ENCODE peak calls at places on chromosomes 3 and 15, in ten cellular contexts. One of them, this sample, is unnamed.

GRCh38 chr3:171508206-171508605 is 48.0 kb upstream of the TNIK start:
- DNase-seq in sigmoid colon: no peak
- DNase-seq in MCF 10A: no peak
- DNase-seq in fibroblast of lung: no peak
- DNase-seq in activated CD4-positive, alpha-beta T cell treated with anti-CD3 and anti-CD28 coated beads, Interleukin-2, amount 10 ng/mL, durations not matched to agents 7 days and 5 days: no peak
- DNase-seq in NCI-H1105: no peak
- DNase-seq in psoas muscle: no peak
- DNase-seq in stimulated activated CD4-positive, alpha-beta T cell treated with anti-CD3 and anti-CD28 coated beads, Interleukin-4, amount 100 ng/mL, for 1 hour: no peak
- DNase-seq in heart left ventricle: no peak
- DNase-seq in AG08395: no peak
- DNase-seq in this sample: no peak

GRCh38 chr3:179148446-179149238 is 485 bp downstream of the PIK3CA start:
- DNase-seq in sigmoid colon: peak; percentile 69
- DNase-seq in MCF 10A: peak; percentile 64
- DNase-seq in psoas muscle: peak; percentile 78
- DNase-seq in AG08395: peak; percentile 21
- DNase-seq in heart left ventricle: peak; percentile 49
- DNase-seq in stimulated activated CD4-positive, alpha-beta T cell treated with anti-CD3 and anti-CD28 coated beads, Interleukin-4, amount 100 ng/mL, for 1 hour: peak; percentile 61
- DNase-seq in NCI-H1105: peak; percentile 76
- DNase-seq in activated CD4-positive, alpha-beta T cell treated with anti-CD3 and anti-CD28 coated beads, Interleukin-2, amount 10 ng/mL, durations not matched to agents 7 days and 5 days: peak; percentile 70
- DNase-seq in fibroblast of lung: peak; percentile 37
- DNase-seq in this sample: peak; percentile 63

GRCh38 chr3:12796171-12797123 is at the start of gene CAND2:
- DNase-seq in sigmoid colon: peak; percentile 88
- DNase-seq in fibroblast of lung: peak; percentile 51
- DNase-seq in psoas muscle: peak; percentile 90
- DNase-seq in heart left ventricle: peak; percentile 78
- DNase-seq in stimulated activated CD4-positive, alpha-beta T cell treated with anti-CD3 and anti-CD28 coated beads, Interleukin-4, amount 100 ng/mL, for 1 hour: peak; percentile 53
- DNase-seq in NCI-H1105: peak; percentile 37
- DNase-seq in MCF 10A: no peak
- DNase-seq in AG08395: peak; percentile 34
- DNase-seq in activated CD4-positive, alpha-beta T cell treated with anti-CD3 and anti-CD28 coated beads, Interleukin-2, amount 10 ng/mL, durations not matched to agents 7 days and 5 days: peak; percentile 24
- DNase-seq in this sample: peak; percentile 49

GRCh38 chr15:47339800-47340575 is 377.3 kb upstream of the SEMA6D start:
- DNase-seq in fibroblast of lung: no peak
- DNase-seq in psoas muscle: no peak
- DNase-seq in AG08395: peak; percentile 21
- DNase-seq in sigmoid colon: no peak
- DNase-seq in activated CD4-positive, alpha-beta T cell treated with anti-CD3 and anti-CD28 coated beads, Interleukin-2, amount 10 ng/mL, durations not matched to agents 7 days and 5 days: no peak
- DNase-seq in MCF 10A: no peak
- DNase-seq in NCI-H1105: no peak
- DNase-seq in heart left ventricle: no peak
- DNase-seq in stimulated activated CD4-positive, alpha-beta T cell treated with anti-CD3 and anti-CD28 coated beads, Interleukin-4, amount 100 ng/mL, for 1 hour: no peak
- DNase-seq in this sample: no peak

GRCh38 chr3:47824541-47825473 is 21.9 kb downstream of the DHX30 start:
- DNase-seq in stimulated activated CD4-positive, alpha-beta T cell treated with anti-CD3 and anti-CD28 coated beads, Interleukin-4, amount 100 ng/mL, for 1 hour: peak; percentile 79
- DNase-seq in AG08395: peak; percentile 97
- DNase-seq in heart left ventricle: peak; percentile 75
- DNase-seq in NCI-H1105: peak; percentile 51
- DNase-seq in fibroblast of lung: peak; percentile 85
- DNase-seq in sigmoid colon: peak; percentile 85
- DNase-seq in activated CD4-positive, alpha-beta T cell treated with anti-CD3 and anti-CD28 coated beads, Interleukin-2, amount 10 ng/mL, durations not matched to agents 7 days and 5 days: peak; percentile 74
- DNase-seq in psoas muscle: peak; percentile 89
- DNase-seq in MCF 10A: peak; percentile 83
- DNase-seq in this sample: peak; percentile 89

GRCh38 chr15:78033864-78034263 is 43.6 kb downstream of the TBC1D2B start:
- DNase-seq in MCF 10A: no peak
- DNase-seq in heart left ventricle: no peak
- DNase-seq in psoas muscle: no peak
- DNase-seq in AG08395: no peak
- DNase-seq in fibroblast of lung: peak; percentile 46
- DNase-seq in sigmoid colon: no peak
- DNase-seq in NCI-H1105: peak; percentile 42
- DNase-seq in stimulated activated CD4-positive, alpha-beta T cell treated with anti-CD3 and anti-CD28 coated beads, Interleukin-4, amount 100 ng/mL, for 1 hour: no peak
- DNase-seq in activated CD4-positive, alpha-beta T cell treated with anti-CD3 and anti-CD28 coated beads, Interleukin-2, amount 10 ng/mL, durations not matched to agents 7 days and 5 days: peak; percentile 50
- DNase-seq in this sample: peak; percentile 13

GRCh38 chr15:39918688-39919385 is 1.2 kb downstream of the GPR176 start:
- DNase-seq in heart left ventricle: no peak
- DNase-seq in activated CD4-positive, alpha-beta T cell treated with anti-CD3 and anti-CD28 coated beads, Interleukin-2, amount 10 ng/mL, durations not matched to agents 7 days and 5 days: no peak
- DNase-seq in fibroblast of lung: peak; percentile 72
- DNase-seq in stimulated activated CD4-positive, alpha-beta T cell treated with anti-CD3 and anti-CD28 coated beads, Interleukin-4, amount 100 ng/mL, for 1 hour: no peak
- DNase-seq in AG08395: peak; percentile 76
- DNase-seq in NCI-H1105: no peak
- DNase-seq in MCF 10A: peak; percentile 26
- DNase-seq in psoas muscle: no peak
- DNase-seq in sigmoid colon: no peak
- DNase-seq in this sample: peak; percentile 58

GRCh38 chr3:147906275-147906674 is 497.1 kb downstream of the ZIC1 start:
- DNase-seq in fibroblast of lung: peak; percentile 59
- DNase-seq in AG08395: no peak
- DNase-seq in MCF 10A: peak; percentile 9
- DNase-seq in psoas muscle: no peak
- DNase-seq in sigmoid colon: no peak
- DNase-seq in heart left ventricle: no peak
- DNase-seq in NCI-H1105: no peak
- DNase-seq in activated CD4-positive, alpha-beta T cell treated with anti-CD3 and anti-CD28 coated beads, Interleukin-2, amount 10 ng/mL, durations not matched to agents 7 days and 5 days: no peak
- DNase-seq in stimulated activated CD4-positive, alpha-beta T cell treated with anti-CD3 and anti-CD28 coated beads, Interleukin-4, amount 100 ng/mL, for 1 hour: no peak
- DNase-seq in this sample: no peak

GRCh38 chr15:51388726-51389125 is 47.3 kb downstream of the GLDN start:
- DNase-seq in NCI-H1105: no peak
- DNase-seq in AG08395: no peak
- DNase-seq in heart left ventricle: no peak
- DNase-seq in psoas muscle: no peak
- DNase-seq in fibroblast of lung: no peak
- DNase-seq in sigmoid colon: no peak
- DNase-seq in activated CD4-positive, alpha-beta T cell treated with anti-CD3 and anti-CD28 coated beads, Interleukin-2, amount 10 ng/mL, durations not matched to agents 7 days and 5 days: no peak
- DNase-seq in MCF 10A: no peak
- DNase-seq in stimulated activated CD4-positive, alpha-beta T cell treated with anti-CD3 and anti-CD28 coated beads, Interleukin-4, amount 100 ng/mL, for 1 hour: no peak
- DNase-seq in this sample: no peak

GRCh38 chr3:184685646-184686045 is 26.2 kb downstream of the MAGEF1 start:
- DNase-seq in MCF 10A: no peak
- DNase-seq in NCI-H1105: no peak
- DNase-seq in sigmoid colon: no peak
- DNase-seq in heart left ventricle: no peak
- DNase-seq in activated CD4-positive, alpha-beta T cell treated with anti-CD3 and anti-CD28 coated beads, Interleukin-2, amount 10 ng/mL, durations not matched to agents 7 days and 5 days: no peak
- DNase-seq in AG08395: no peak
- DNase-seq in psoas muscle: no peak
- DNase-seq in stimulated activated CD4-positive, alpha-beta T cell treated with anti-CD3 and anti-CD28 coated beads, Interleukin-4, amount 100 ng/mL, for 1 hour: no peak
- DNase-seq in fibroblast of lung: no peak
- DNase-seq in this sample: no peak

GRCh38 chr3:38649500-38650247 is at the start of gene SCN5A:
- DNase-seq in heart left ventricle: peak; percentile 57
- DNase-seq in MCF 10A: peak; percentile 30
- DNase-seq in AG08395: peak; percentile 60
- DNase-seq in psoas muscle: peak; percentile 59
- DNase-seq in activated CD4-positive, alpha-beta T cell treated with anti-CD3 and anti-CD28 coated beads, Interleukin-2, amount 10 ng/mL, durations not matched to agents 7 days and 5 days: peak; percentile 48
- DNase-seq in fibroblast of lung: peak; percentile 16
- DNase-seq in NCI-H1105: peak; percentile 15
- DNase-seq in sigmoid colon: peak; percentile 63
- DNase-seq in stimulated activated CD4-positive, alpha-beta T cell treated with anti-CD3 and anti-CD28 coated beads, Interleukin-4, amount 100 ng/mL, for 1 hour: peak; percentile 61
- DNase-seq in this sample: peak; percentile 53

GRCh38 chr3:46501702-46502101 is 3.9 kb downstream of the RTP3 start:
- DNase-seq in activated CD4-positive, alpha-beta T cell treated with anti-CD3 and anti-CD28 coated beads, Interleukin-2, amount 10 ng/mL, durations not matched to agents 7 days and 5 days: no peak
- DNase-seq in psoas muscle: no peak
- DNase-seq in AG08395: peak; percentile 46
- DNase-seq in MCF 10A: no peak
- DNase-seq in stimulated activated CD4-positive, alpha-beta T cell treated with anti-CD3 and anti-CD28 coated beads, Interleukin-4, amount 100 ng/mL, for 1 hour: no peak
- DNase-seq in fibroblast of lung: no peak
- DNase-seq in sigmoid colon: no peak
- DNase-seq in NCI-H1105: no peak
- DNase-seq in heart left ventricle: no peak
- DNase-seq in this sample: no peak

GRCh38 chr3:44914936-44915335 is 40.5 kb downstream of the TGM4 start:
- DNase-seq in AG08395: peak; percentile 41
- DNase-seq in activated CD4-positive, alpha-beta T cell treated with anti-CD3 and anti-CD28 coated beads, Interleukin-2, amount 10 ng/mL, durations not matched to agents 7 days and 5 days: no peak
- DNase-seq in MCF 10A: peak; percentile 44
- DNase-seq in fibroblast of lung: no peak
- DNase-seq in NCI-H1105: no peak
- DNase-seq in psoas muscle: no peak
- DNase-seq in stimulated activated CD4-positive, alpha-beta T cell treated with anti-CD3 and anti-CD28 coated beads, Interleukin-4, amount 100 ng/mL, for 1 hour: no peak
- DNase-seq in heart left ventricle: no peak
- DNase-seq in sigmoid colon: no peak
- DNase-seq in this sample: no peak

GRCh38 chr3:115062412-115062956 is 84.6 kb downstream of the ZBTB20 start:
- DNase-seq in sigmoid colon: no peak
- DNase-seq in activated CD4-positive, alpha-beta T cell treated with anti-CD3 and anti-CD28 coated beads, Interleukin-2, amount 10 ng/mL, durations not matched to agents 7 days and 5 days: no peak
- DNase-seq in NCI-H1105: no peak
- DNase-seq in fibroblast of lung: peak; percentile 18
- DNase-seq in heart left ventricle: no peak
- DNase-seq in MCF 10A: no peak
- DNase-seq in AG08395: peak; percentile 68
- DNase-seq in psoas muscle: no peak
- DNase-seq in stimulated activated CD4-positive, alpha-beta T cell treated with anti-CD3 and anti-CD28 coated beads, Interleukin-4, amount 100 ng/mL, for 1 hour: no peak
- DNase-seq in this sample: peak; percentile 15

GRCh38 chr3:2392981-2393380 is 294.3 kb downstream of the CNTN4 start:
- DNase-seq in NCI-H1105: no peak
- DNase-seq in psoas muscle: no peak
- DNase-seq in AG08395: no peak
- DNase-seq in fibroblast of lung: no peak
- DNase-seq in stimulated activated CD4-positive, alpha-beta T cell treated with anti-CD3 and anti-CD28 coated beads, Interleukin-4, amount 100 ng/mL, for 1 hour: no peak
- DNase-seq in sigmoid colon: no peak
- DNase-seq in MCF 10A: no peak
- DNase-seq in heart left ventricle: no peak
- DNase-seq in activated CD4-positive, alpha-beta T cell treated with anti-CD3 and anti-CD28 coated beads, Interleukin-2, amount 10 ng/mL, durations not matched to agents 7 days and 5 days: no peak
- DNase-seq in this sample: no peak

GRCh38 chr3:61809879-61810278 is 248.5 kb downstream of the PTPRG start:
- DNase-seq in activated CD4-positive, alpha-beta T cell treated with anti-CD3 and anti-CD28 coated beads, Interleukin-2, amount 10 ng/mL, durations not matched to agents 7 days and 5 days: no peak
- DNase-seq in psoas muscle: peak; percentile 66
- DNase-seq in heart left ventricle: peak; percentile 79
- DNase-seq in MCF 10A: no peak
- DNase-seq in sigmoid colon: peak; percentile 75
- DNase-seq in NCI-H1105: peak; percentile 33
- DNase-seq in AG08395: no peak
- DNase-seq in stimulated activated CD4-positive, alpha-beta T cell treated with anti-CD3 and anti-CD28 coated beads, Interleukin-4, amount 100 ng/mL, for 1 hour: no peak
- DNase-seq in fibroblast of lung: peak; percentile 37
- DNase-seq in this sample: no peak

GRCh38 chr3:31106204-31106603 is 211.7 kb upstream of the GADL1 start:
- DNase-seq in fibroblast of lung: peak; percentile 59
- DNase-seq in stimulated activated CD4-positive, alpha-beta T cell treated with anti-CD3 and anti-CD28 coated beads, Interleukin-4, amount 100 ng/mL, for 1 hour: no peak
- DNase-seq in activated CD4-positive, alpha-beta T cell treated with anti-CD3 and anti-CD28 coated beads, Interleukin-2, amount 10 ng/mL, durations not matched to agents 7 days and 5 days: no peak
- DNase-seq in NCI-H1105: no peak
- DNase-seq in heart left ventricle: no peak
- DNase-seq in psoas muscle: no peak
- DNase-seq in AG08395: peak; percentile 75
- DNase-seq in sigmoid colon: no peak
- DNase-seq in MCF 10A: peak; percentile 98
- DNase-seq in this sample: no peak

GRCh38 chr3:122921791-122922651 is 105.5 kb downstream of the SEMA5B start:
- DNase-seq in activated CD4-positive, alpha-beta T cell treated with anti-CD3 and anti-CD28 coated beads, Interleukin-2, amount 10 ng/mL, durations not matched to agents 7 days and 5 days: peak; percentile 32
- DNase-seq in fibroblast of lung: no peak
- DNase-seq in sigmoid colon: peak; percentile 62
- DNase-seq in NCI-H1105: peak; percentile 77
- DNase-seq in MCF 10A: no peak
- DNase-seq in heart left ventricle: no peak
- DNase-seq in psoas muscle: no peak
- DNase-seq in AG08395: no peak
- DNase-seq in stimulated activated CD4-positive, alpha-beta T cell treated with anti-CD3 and anti-CD28 coated beads, Interleukin-4, amount 100 ng/mL, for 1 hour: peak; percentile 21
- DNase-seq in this sample: no peak

GRCh38 chr3:182795383-182795782 is 2.1 kb downstream of the ATP11B start:
- DNase-seq in fibroblast of lung: no peak
- DNase-seq in psoas muscle: no peak
- DNase-seq in stimulated activated CD4-positive, alpha-beta T cell treated with anti-CD3 and anti-CD28 coated beads, Interleukin-4, amount 100 ng/mL, for 1 hour: no peak
- DNase-seq in activated CD4-positive, alpha-beta T cell treated with anti-CD3 and anti-CD28 coated beads, Interleukin-2, amount 10 ng/mL, durations not matched to agents 7 days and 5 days: peak; percentile 72
- DNase-seq in AG08395: no peak
- DNase-seq in heart left ventricle: no peak
- DNase-seq in MCF 10A: peak; percentile 41
- DNase-seq in sigmoid colon: no peak
- DNase-seq in NCI-H1105: no peak
- DNase-seq in this sample: peak; percentile 51

GRCh38 chr15:68789041-68789920 is 31.4 kb downstream of the ANP32A start:
- DNase-seq in fibroblast of lung: no peak
- DNase-seq in MCF 10A: no peak
- DNase-seq in activated CD4-positive, alpha-beta T cell treated with anti-CD3 and anti-CD28 coated beads, Interleukin-2, amount 10 ng/mL, durations not matched to agents 7 days and 5 days: no peak
- DNase-seq in heart left ventricle: no peak
- DNase-seq in AG08395: no peak
- DNase-seq in psoas muscle: no peak
- DNase-seq in sigmoid colon: no peak
- DNase-seq in NCI-H1105: no peak
- DNase-seq in stimulated activated CD4-positive, alpha-beta T cell treated with anti-CD3 and anti-CD28 coated beads, Interleukin-4, amount 100 ng/mL, for 1 hour: no peak
- DNase-seq in this sample: no peak

GRCh38 chr3:163056874-163057497 is 1560.4 kb downstream of the OTOL1 start:
- DNase-seq in activated CD4-positive, alpha-beta T cell treated with anti-CD3 and anti-CD28 coated beads, Interleukin-2, amount 10 ng/mL, durations not matched to agents 7 days and 5 days: peak; percentile 48
- DNase-seq in sigmoid colon: no peak
- DNase-seq in psoas muscle: no peak
- DNase-seq in heart left ventricle: no peak
- DNase-seq in MCF 10A: peak; percentile 70
- DNase-seq in AG08395: peak; percentile 41
- DNase-seq in NCI-H1105: peak; percentile 32
- DNase-seq in stimulated activated CD4-positive, alpha-beta T cell treated with anti-CD3 and anti-CD28 coated beads, Interleukin-4, amount 100 ng/mL, for 1 hour: no peak
- DNase-seq in fibroblast of lung: peak; percentile 59
- DNase-seq in this sample: peak; percentile 39

GRCh38 chr3:80232760-80233159 is 465.0 kb upstream of the ROBO1 start:
- DNase-seq in activated CD4-positive, alpha-beta T cell treated with anti-CD3 and anti-CD28 coated beads, Interleukin-2, amount 10 ng/mL, durations not matched to agents 7 days and 5 days: no peak
- DNase-seq in stimulated activated CD4-positive, alpha-beta T cell treated with anti-CD3 and anti-CD28 coated beads, Interleukin-4, amount 100 ng/mL, for 1 hour: no peak
- DNase-seq in fibroblast of lung: peak; percentile 93
- DNase-seq in NCI-H1105: no peak
- DNase-seq in heart left ventricle: no peak
- DNase-seq in AG08395: no peak
- DNase-seq in sigmoid colon: no peak
- DNase-seq in psoas muscle: no peak
- DNase-seq in MCF 10A: peak; percentile 80
- DNase-seq in this sample: peak; percentile 64

GRCh38 chr15:99211926-99212325 is 37.5 kb downstream of the TTC23 start:
- DNase-seq in MCF 10A: no peak
- DNase-seq in stimulated activated CD4-positive, alpha-beta T cell treated with anti-CD3 and anti-CD28 coated beads, Interleukin-4, amount 100 ng/mL, for 1 hour: no peak
- DNase-seq in psoas muscle: no peak
- DNase-seq in fibroblast of lung: peak; percentile 32
- DNase-seq in activated CD4-positive, alpha-beta T cell treated with anti-CD3 and anti-CD28 coated beads, Interleukin-2, amount 10 ng/mL, durations not matched to agents 7 days and 5 days: no peak
- DNase-seq in sigmoid colon: no peak
- DNase-seq in heart left ventricle: no peak
- DNase-seq in AG08395: peak; percentile 8
- DNase-seq in NCI-H1105: no peak
- DNase-seq in this sample: peak; percentile 2

GRCh38 chr3:162367443-162368132 is 871.0 kb downstream of the OTOL1 start:
- DNase-seq in AG08395: no peak
- DNase-seq in NCI-H1105: peak; percentile 55
- DNase-seq in fibroblast of lung: peak; percentile 82
- DNase-seq in psoas muscle: no peak
- DNase-seq in sigmoid colon: no peak
- DNase-seq in stimulated activated CD4-positive, alpha-beta T cell treated with anti-CD3 and anti-CD28 coated beads, Interleukin-4, amount 100 ng/mL, for 1 hour: no peak
- DNase-seq in heart left ventricle: no peak
- DNase-seq in activated CD4-positive, alpha-beta T cell treated with anti-CD3 and anti-CD28 coated beads, Interleukin-2, amount 10 ng/mL, durations not matched to agents 7 days and 5 days: no peak
- DNase-seq in MCF 10A: no peak
- DNase-seq in this sample: no peak

GRCh38 chr15:60120100-60120499 is 116.0 kb downstream of the FOXB1 start:
- DNase-seq in fibroblast of lung: no peak
- DNase-seq in MCF 10A: no peak
- DNase-seq in AG08395: no peak
- DNase-seq in heart left ventricle: no peak
- DNase-seq in stimulated activated CD4-positive, alpha-beta T cell treated with anti-CD3 and anti-CD28 coated beads, Interleukin-4, amount 100 ng/mL, for 1 hour: no peak
- DNase-seq in activated CD4-positive, alpha-beta T cell treated with anti-CD3 and anti-CD28 coated beads, Interleukin-2, amount 10 ng/mL, durations not matched to agents 7 days and 5 days: no peak
- DNase-seq in psoas muscle: no peak
- DNase-seq in sigmoid colon: no peak
- DNase-seq in NCI-H1105: no peak
- DNase-seq in this sample: no peak

GRCh38 chr3:12984023-12984823 is 89.0 kb downstream of the IQSEC1 start:
- DNase-seq in sigmoid colon: no peak
- DNase-seq in activated CD4-positive, alpha-beta T cell treated with anti-CD3 and anti-CD28 coated beads, Interleukin-2, amount 10 ng/mL, durations not matched to agents 7 days and 5 days: peak; percentile 67
- DNase-seq in stimulated activated CD4-positive, alpha-beta T cell treated with anti-CD3 and anti-CD28 coated beads, Interleukin-4, amount 100 ng/mL, for 1 hour: peak; percentile 58
- DNase-seq in heart left ventricle: peak; percentile 75
- DNase-seq in AG08395: peak; percentile 81
- DNase-seq in NCI-H1105: no peak
- DNase-seq in MCF 10A: peak; percentile 78
- DNase-seq in psoas muscle: peak; percentile 78
- DNase-seq in fibroblast of lung: peak; percentile 73
- DNase-seq in this sample: peak; percentile 45

GRCh38 chr3:134239538-134239937 is 11.1 kb downstream of the RYK start:
- DNase-seq in AG08395: peak; percentile 28
- DNase-seq in MCF 10A: no peak
- DNase-seq in activated CD4-positive, alpha-beta T cell treated with anti-CD3 and anti-CD28 coated beads, Interleukin-2, amount 10 ng/mL, durations not matched to agents 7 days and 5 days: no peak
- DNase-seq in stimulated activated CD4-positive, alpha-beta T cell treated with anti-CD3 and anti-CD28 coated beads, Interleukin-4, amount 100 ng/mL, for 1 hour: no peak
- DNase-seq in fibroblast of lung: no peak
- DNase-seq in psoas muscle: no peak
- DNase-seq in NCI-H1105: no peak
- DNase-seq in sigmoid colon: no peak
- DNase-seq in heart left ventricle: no peak
- DNase-seq in this sample: no peak